ENCODE peak calls at places on chromosome 21, in seven cellular contexts. T is CD4-positive, alpha-beta T cell; D is KG1; J is spleen; N is stimulated activated CD4-positive, alpha-beta T cell treated with anti-CD3 and anti-CD28 coated beads, Interleukin-12 subunit alpha, Interleukin-12 subunit beta, amount 100 ng/mL, for 4 hours; U is activated T-cell treated with anti-CD3 and anti-CD28 coated beads for 1 hour; Z is progenitor cell of endocrine pancreas. S is an unnamed sample.

GRCh38 chr21:21436012-21436545 is 437.9 kb downstream of the NCAM2 start:
- DNase-seq in N (no peak), J (no peak), D (no peak), Z (no peak), U (no peak), T (no peak), S (no peak)

GRCh38 chr21:28018741-28019669 is 973.7 kb downstream of the LTN1 start:
- DNase-seq in J (no peak), N (no peak), U (no peak), D (no peak), Z (no peak), T (no peak), S (no peak)

GRCh38 chr21:45289655-45290515 is 2.2 kb upstream of the POFUT2 start:
- DNase-seq in Z (peak), D (no peak), J (no peak), U (no peak), N (no peak), T (no peak), S (no peak)

GRCh38 chr21:19522384-19522783 is 1118.8 kb upstream of the TMPRSS15 start:
- DNase-seq in J (no peak), N (no peak), D (no peak), U (no peak), T (no peak), Z (no peak), S (no peak)

GRCh38 chr21:29074783-29075182 is 1.3 kb upstream of the CCT8 start:
- DNase-seq in Z (no peak), D (no peak), T (no peak), U (no peak), N (no peak), J (no peak), S (no peak)

GRCh38 chr21:44880762-44881585 is 7.5 kb upstream of the PTTG1IP start:
- DNase-seq in U (no peak), D (peak), Z (no peak), N (no peak), T (no peak), J (no peak), S (peak)

GRCh38 chr21:38121888-38122705 is 134.7 kb upstream of the KCNJ15 start:
- DNase-seq in D (no peak), N (no peak), U (no peak), J (no peak), T (no peak), Z (no peak), S (no peak)

GRCh38 chr21:39802226-39802625 is 57.2 kb downstream of the IGSF5 start:
- DNase-seq in J (no peak), N (no peak), U (no peak), Z (no peak), T (no peak), D (no peak), S (no peak)

GRCh38 chr21:46325073-46325912 is 1.3 kb downstream of the PCNT start:
- DNase-seq in T (no peak), N (peak), U (peak), J (peak), D (no peak), Z (peak), S (no peak)

S was measured in chondrocyte.